ENCODE peak calls at places on chromosomes 12 and 14, in five cellular contexts. E is cardiac muscle cell, W is HAP-1, L is HS-5, Z is foreskin fibroblast. F is an unnamed sample.

GRCh38 chr14:53032838-53033390 is 82.1 kb upstream of the FERMT2 start:
- DNase-seq in Z (peak; percentile 48), E (no peak), L (no peak), W (no peak), F (no peak)

GRCh38 chr14:100524933-100525243 is 62.3 kb downstream of the BEGAIN start:
- DNase-seq in W (peak; percentile 76), Z (peak; percentile 45), L (no peak), E (peak; percentile 50), F (no peak)

GRCh38 chr12:47025349-47025748 is 54.1 kb upstream of the PCED1B start:
- DNase-seq in L (no peak), Z (no peak), E (no peak), W (no peak), F (no peak)

GRCh38 chr12:106282457-106283097 is 20.0 kb upstream of the TCP11L2 start:
- DNase-seq in L (no peak), W (peak; percentile 71), Z (peak; percentile 81), E (peak; percentile 59), F (peak; percentile 69)

GRCh38 chr14:50089213-50089612 is 27.2 kb downstream of the VCPKMT start:
- DNase-seq in Z (no peak), L (no peak), W (no peak), E (no peak), F (no peak)

GRCh38 chr14:104105822-104106470 is 20.4 kb downstream of the ASPG start:
- DNase-seq in Z (no peak), E (no peak), L (no peak), W (no peak), F (no peak)

GRCh38 chr14:20667957-20668356 is 16.4 kb upstream of the RNASE4 start:
- DNase-seq in W (no peak), Z (no peak), L (no peak), E (no peak), F (no peak)

GRCh38 chr14:96272777-96273471 is 16.9 kb downstream of the BDKRB1 start:
- DNase-seq in Z (peak; percentile 65), L (no peak), W (no peak), E (no peak), F (peak; percentile 59)

GRCh38 chr12:106211973-106212372 is 35.8 kb downstream of the CKAP4 start:
- DNase-seq in E (no peak), L (no peak), Z (no peak), W (no peak), F (no peak)

GRCh38 chr12:52205584-52206308 is 13.9 kb upstream of the KRT80 start:
- DNase-seq in Z (no peak), W (no peak), E (no peak), L (no peak), F (no peak)

GRCh38 chr14:75279739-75280447 is 1.3 kb downstream of the FOS start:
- DNase-seq in L (no peak), W (peak; percentile 29), Z (no peak), E (no peak), F (no peak)

GRCh38 chr14:24310666-24311604 is at the start of gene LTB4R:
- DNase-seq in Z (peak; percentile 90), W (no peak), E (no peak), L (no peak), F (peak; percentile 30)

F was measured in foreskin keratinocyte.